ENCODE peak calls at places on chromosome 11, in four cellular contexts. V is neuronal stem cell, C is GM23338, N is neural progenitor cell. P is an unnamed sample.
A peak's percentile ranks its signal among the peaks of the same experiment; 100 is the strongest.

GRCh38 chr11:20483931-20484330 is 96.4 kb downstream of the PRMT3 start:
- DNase-seq in V (no peak), C (no peak), N (no peak), P (no peak)

GRCh38 chr11:117221775-117222517 is 9.9 kb downstream of the PCSK7 start:
- DNase-seq in V (no peak), C (no peak), N (no peak), P (no peak)

GRCh38 chr11:14446701-14447169 is 52.9 kb downstream of the COPB1 start:
- DNase-seq in V (no peak), C (no peak), N (no peak), P (no peak)

GRCh38 chr11:2518983-2519340 is 74.2 kb downstream of the KCNQ1 start:
- DNase-seq in V (no peak), C (no peak), N (peak; percentile 1), P (no peak)

GRCh38 chr11:70556884-70557741 is 158.8 kb downstream of the CTTN start:
- DNase-seq in V (no peak), C (no peak), N (no peak), P (peak; percentile 58)

GRCh38 chr11:118621898-118622375 is 14.5 kb downstream of the PHLDB1 start:
- DNase-seq in V (no peak), C (no peak), N (no peak), P (no peak)

GRCh38 chr11:68735626-68736025 is 15.7 kb downstream of the TESMIN start:
- DNase-seq in V (no peak), C (no peak), N (no peak), P (no peak)

GRCh38 chr11:117807482-117808272 is 10.7 kb upstream of the DSCAML1 start:
- DNase-seq in V (peak; percentile 60), C (peak; percentile 84), N (peak; percentile 81), P (peak; percentile 65)

GRCh38 chr11:112355726-112356125 is 95.1 kb upstream of the PLET1 start:
- DNase-seq in V (no peak), C (peak; percentile 63), N (peak; percentile 51), P (peak; percentile 74)

GRCh38 chr11:131430466-131431176 is 60.2 kb downstream of the NTM start:
- DNase-seq in V (no peak), C (no peak), N (no peak), P (no peak)

GRCh38 chr11:43580735-43581369 is 99.7 kb upstream of the HSD17B12 start:
- DNase-seq in V (no peak), C (peak; percentile 70), N (peak; percentile 60), P (peak; percentile 49)

GRCh38 chr11:59614277-59615131 is 1.1 kb downstream of the OSBP start:
- DNase-seq in V (no peak), C (no peak), N (no peak), P (peak; percentile 13)

GRCh38 chr11:35566161-35566560 is 40.7 kb upstream of the PAMR1 start:
- DNase-seq in V (no peak), C (no peak), N (no peak), P (no peak)

GRCh38 chr11:116731097-116731761 is 41.6 kb downstream of the BUD13 start:
- DNase-seq in V (peak; percentile 56), C (peak; percentile 85), N (peak; percentile 88), P (peak; percentile 89)

GRCh38 chr11:1390603-1391164 is 950 bp downstream of the BRSK2 start:
- DNase-seq in V (no peak), C (peak; percentile 65), N (peak; percentile 90), P (peak; percentile 41)

GRCh38 chr11:61791737-61792309 is 576 bp downstream of the TMEM258 start:
- DNase-seq in V (peak; percentile 66), C (peak; percentile 80), N (peak; percentile 86), P (peak; percentile 79)

GRCh38 chr11:28596816-28597215 is 488.6 kb downstream of the METTL15 start:
- DNase-seq in V (no peak), C (no peak), N (no peak), P (no peak)

GRCh38 chr11:95698939-95699562 is 90.5 kb downstream of the FAM76B start:
- DNase-seq in V (no peak), C (no peak), N (no peak), P (no peak)

GRCh38 chr11:39209966-39210365 is 2249.5 kb downstream of the LRRC4C start:
- DNase-seq in V (no peak), C (no peak), N (no peak), P (no peak)

GRCh38 chr11:134742228-134742612 is 330.2 kb upstream of the B3GAT1 start:
- DNase-seq in V (no peak), C (no peak), N (no peak), P (no peak)

GRCh38 chr11:105148241-105148640 is 8.7 kb upstream of the CARD18 start:
- DNase-seq in V (no peak), C (no peak), N (no peak), P (no peak)

GRCh38 chr11:58152776-58153175 is 27.4 kb upstream of the OR9I1 start:
- DNase-seq in V (no peak), C (no peak), N (no peak), P (no peak)

GRCh38 chr11:20099527-20099926 is 60.7 kb downstream of the DBX1 start:
- DNase-seq in V (no peak), C (no peak), N (no peak), P (no peak)

GRCh38 chr11:8839306-8839956 is 71.6 kb upstream of the AKIP1 start:
- DNase-seq in V (no peak), C (peak; percentile 42), N (no peak), P (peak; percentile 78)
- H3K4me2 ChIP-seq in V (peak overlapping the region; percentile 31), C (peak overlapping the region; percentile 11), N (peak overlapping the region; percentile 65), P (no peak overlapping the region)

GRCh38 chr11:107929611-107930200 is 1.5 kb downstream of the RAB39A start:
- DNase-seq in V (no peak), C (peak; percentile 44), N (peak; percentile 19), P (peak; percentile 29)
- H3K4me2 ChIP-seq in V (peak overlapping the region; percentile 97), C (peak overlapping the region; percentile 86), N (peak overlapping the region; percentile 97), P (peak overlapping the region; percentile 61)

DNA sequence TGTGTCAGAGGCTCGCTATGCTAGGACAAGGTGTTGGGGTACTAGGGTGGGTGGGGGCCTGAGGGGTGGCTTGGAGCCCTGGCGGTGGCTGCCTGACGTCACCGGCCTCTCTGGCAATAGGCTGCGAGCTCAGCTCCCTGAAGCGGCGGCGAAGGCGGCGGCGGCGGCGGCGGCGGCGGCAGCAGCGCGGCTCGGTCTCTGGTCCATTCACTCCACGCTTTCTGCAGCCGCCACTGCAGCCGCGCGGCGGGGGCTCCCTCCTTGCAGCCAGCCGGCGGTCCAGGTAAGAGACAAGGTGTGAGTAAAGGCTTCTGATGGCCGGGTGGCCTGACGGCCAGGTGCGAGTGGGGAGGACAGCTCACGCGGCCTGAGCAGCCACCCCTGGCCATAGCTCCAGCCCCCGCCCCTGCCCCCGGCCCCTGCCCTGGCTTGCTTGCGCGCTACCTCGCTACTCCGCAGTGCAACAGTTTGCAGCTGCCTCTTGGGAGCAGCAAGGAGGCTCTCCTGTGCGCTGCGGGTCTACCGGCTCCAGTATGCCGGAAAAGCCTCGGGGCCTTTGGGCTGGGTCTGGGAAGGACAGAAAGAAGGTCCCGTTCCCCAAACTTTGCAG is at the start of gene C11orf87:
- DNase-seq in V (peak; percentile 17), C (peak; percentile 77), N (peak; percentile 78), P (peak; percentile 80)
- H3K4me2 ChIP-seq in V (peak within 1 kb of the TSS; percentile 77), C (peak within 1 kb of the TSS; percentile 91), N (peak within 1 kb of the TSS; percentile 87), P (peak within 1 kb of the TSS; percentile 75)

GRCh38 chr11:76666830-76667229 is 3.7 kb downstream of the LRRC32 start:
- DNase-seq in V (no peak), C (no peak), N (no peak), P (no peak)
- H3K4me2 ChIP-seq in V (no peak overlapping the region), C (no peak overlapping the region), N (no peak overlapping the region), P (no peak overlapping the region)

DNA sequence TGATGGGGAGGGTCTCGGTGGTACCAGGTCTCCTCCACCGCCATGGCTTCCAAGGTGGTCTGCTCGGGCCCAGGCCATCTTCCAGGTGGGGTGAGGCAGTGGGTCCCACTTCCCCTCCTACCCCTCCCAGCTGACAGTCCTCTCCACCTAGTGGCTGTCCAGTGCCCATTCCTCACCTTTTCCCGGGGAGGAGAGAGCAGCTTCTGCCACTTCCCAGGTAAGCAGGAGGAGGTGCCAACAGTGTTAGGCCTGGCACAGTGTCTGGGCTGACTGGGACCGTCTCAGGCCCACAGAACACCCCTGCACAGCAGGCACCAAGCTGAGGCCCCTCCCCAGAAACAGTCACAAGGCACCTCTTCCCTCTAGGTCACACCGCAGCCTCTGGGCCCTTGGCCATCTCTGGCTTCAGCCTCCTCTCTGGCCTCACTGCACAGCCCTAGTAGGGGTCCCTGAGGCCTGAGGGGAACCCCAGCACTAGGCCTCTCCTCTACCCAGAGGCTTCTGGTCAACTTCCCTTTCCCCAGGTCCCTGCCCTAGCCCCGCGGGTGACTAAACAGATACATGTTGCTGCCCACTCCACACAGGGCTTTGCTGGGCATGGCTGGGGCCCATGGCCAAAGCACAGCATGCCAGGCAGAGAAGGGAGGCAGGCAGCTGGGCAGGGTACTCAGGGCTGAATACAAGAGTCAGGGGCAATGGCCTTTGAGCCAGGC is 2.3 kb upstream of the ANKRD13D start:
- DNase-seq in V (no peak), C (peak; percentile 40), N (no peak), P (no peak)
- H3K4me2 ChIP-seq in V (no peak overlapping the region), C (no peak overlapping the region), N (no peak overlapping the region), P (no peak overlapping the region)

GRCh38 chr11:87035976-87036583 is 1.7 kb upstream of the TMEM135 start:
- DNase-seq in V (no peak), C (no peak), N (no peak), P (peak; percentile 51)

GRCh38 chr11:87031433-87032170 is 6.1 kb upstream of the TMEM135 start:
- DNase-seq in V (no peak), C (no peak), N (no peak), P (no peak)

GRCh38 chr11:87036756-87037449 is 831 bp upstream of the TMEM135 start:
- DNase-seq in V (peak; percentile 23), C (peak; percentile 45), N (no peak), P (no peak)

GRCh38 chr11:87030458-87031054 is 7.2 kb upstream of the TMEM135 start:
- DNase-seq in V (no peak), C (no peak), N (no peak), P (peak; percentile 25)

DNA sequence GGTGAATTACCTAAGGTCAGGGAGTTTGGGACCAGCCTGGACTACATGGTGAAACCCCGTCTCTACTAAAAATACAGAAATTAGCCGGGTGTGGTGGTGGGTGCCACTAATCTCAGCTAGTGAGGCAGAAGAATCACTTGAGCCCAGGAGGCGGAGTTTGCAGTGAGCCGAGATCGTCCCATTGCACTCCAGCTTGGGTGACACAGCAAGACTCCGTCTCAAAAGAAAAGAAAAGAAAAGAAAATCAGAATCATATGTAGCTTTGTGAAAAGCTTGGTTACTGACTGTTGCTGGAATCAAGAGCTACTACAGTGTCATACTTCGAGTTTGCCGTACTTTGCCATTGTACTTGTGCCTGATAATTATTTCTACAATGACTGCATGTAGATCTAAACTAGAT is 4.2 kb upstream of the TMEM135 start:
- DNase-seq in V (no peak), C (no peak), N (no peak), P (no peak)
- H3K4me2 ChIP-seq in V (no peak overlapping the region), C (peak overlapping the region; percentile 59), N (no peak overlapping the region), P (no peak overlapping the region)

DNA sequence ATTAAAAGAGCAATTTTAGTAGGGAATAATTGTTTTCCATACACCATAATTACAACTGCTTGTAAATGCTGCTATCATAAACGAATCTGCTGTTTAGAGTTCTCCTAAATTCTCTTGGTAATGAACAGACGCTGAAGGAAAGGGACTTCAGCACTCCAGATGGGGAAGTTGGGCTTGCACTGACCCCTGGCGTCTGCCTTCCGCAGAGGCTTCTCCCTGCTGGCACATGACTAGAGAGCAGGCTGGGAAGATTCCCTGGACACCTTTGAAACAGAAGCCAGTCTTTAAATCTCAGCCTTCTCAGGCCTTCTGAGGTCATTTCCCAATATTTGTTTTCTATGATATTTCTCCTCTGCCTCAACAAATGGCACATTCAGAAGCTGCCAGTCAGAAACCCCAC is 84.1 kb downstream of the NXPE2 start:
- DNase-seq in V (peak; percentile 46), C (peak; percentile 83), N (peak; percentile 83), P (peak; percentile 73)
- H3K4me2 ChIP-seq in V (no peak overlapping the region), C (no peak overlapping the region), N (no peak overlapping the region), P (no peak overlapping the region)

P was measured in mesendoderm.